ENCODE peak calls at places on chromosomes 1 and 21, in four cellular contexts. E, V, B and Q are unnamed samples.

GRCh38 chr1:63368131-63368530 is 704 bp downstream of the ALG6 start:
- DNase-seq in E (no peak), V (no peak), B (no peak), Q (peak)

GRCh38 chr1:67646145-67647035 is 38.6 kb upstream of the GADD45A start:
- DNase-seq in E (peak), V (no peak), B (peak), Q (no peak)

GRCh38 chr1:96509351-96509750 is 212.2 kb upstream of the PTBP2 start:
- DNase-seq in E (no peak), V (no peak), B (no peak), Q (no peak)

GRCh38 chr1:9628541-9629444 is 22.7 kb upstream of the PIK3CD start:
- DNase-seq in E (no peak), V (no peak), B (peak), Q (no peak)

GRCh38 chr1:160637821-160638539 is 8.9 kb downstream of the SLAMF1 start:
- DNase-seq in E (no peak), V (no peak), B (peak), Q (no peak)

GRCh38 chr1:1621173-1621661 is 5.9 kb downstream of the MIB2 start:
- DNase-seq in E (no peak), V (no peak), B (peak), Q (no peak)

GRCh38 chr21:29938968-29939858 is 583 bp downstream of the GRIK1 start:
- DNase-seq in E (no peak), V (no peak), B (no peak), Q (no peak)

GRCh38 chr1:156122519-156123355 is 8.2 kb downstream of the LMNA start:
- DNase-seq in E (peak), V (peak), B (no peak), Q (peak)

GRCh38 chr1:35847935-35848565 is 35.0 kb upstream of the AGO1 start:
- DNase-seq in E (no peak), V (no peak), B (no peak), Q (no peak)

GRCh38 chr1:228988655-228989054 is 253.4 kb downstream of the RHOU start:
- DNase-seq in E (no peak), V (peak), B (no peak), Q (no peak)

GRCh38 chr1:28156821-28157220 is 19.7 kb downstream of the PTAFR start:
- DNase-seq in E (no peak), V (no peak), B (no peak), Q (no peak)

GRCh38 chr1:220962031-220962751 is 82.9 kb downstream of the HLX start:
- DNase-seq in E (no peak), V (peak), B (no peak), Q (peak)

GRCh38 chr1:67597336-67597735 is 87.7 kb upstream of the GADD45A start:
- DNase-seq in E (no peak), V (no peak), B (no peak), Q (no peak)

GRCh38 chr1:114779722-114780121 is 763 bp downstream of the SIKE1 start:
- DNase-seq in E (no peak), V (no peak), B (no peak), Q (no peak)

GRCh38 chr1:237774246-237774645 is 116.5 kb downstream of the ZP4 start:
- DNase-seq in E (no peak), V (no peak), B (no peak), Q (no peak)

GRCh38 chr1:175254190-175254589 is 61.6 kb upstream of the KIAA0040 start:
- DNase-seq in E (no peak), V (no peak), B (no peak), Q (no peak)